ENCODE peak calls at places on chromosomes 11 and 22, in eight cellular contexts. W, F, S, H, P, N, T and Z are unnamed samples.

GRCh38 chr11:111739299-111739698 is 26.9 kb downstream of the PPP2R1B start:
- DNase-seq in N (no peak), F (no peak), T (no peak), S (no peak), W (no peak), H (no peak), P (no peak), Z (no peak)

GRCh38 chr11:25065711-25066110 is 568.9 kb downstream of the LUZP2 start:
- DNase-seq in F (no peak), T (no peak), P (no peak), H (no peak), S (no peak), N (no peak), W (no peak), Z (no peak)

GRCh38 chr22:27372969-27373670 is 428.4 kb downstream of the MN1 start:
- DNase-seq in P (no peak), F (peak), S (no peak), H (no peak), N (peak), W (no peak), T (no peak), Z (peak)

GRCh38 chr11:4433852-4434251 is 15.2 kb upstream of the OR52K2 start:
- DNase-seq in F (no peak), P (no peak), T (no peak), H (no peak), W (no peak), S (no peak), N (no peak), Z (no peak)

GRCh38 chr22:17056807-17057206 is 28.0 kb upstream of the IL17RA start:
- DNase-seq in W (no peak), H (no peak), S (no peak), N (no peak), F (no peak), T (no peak), P (no peak), Z (no peak)

GRCh38 chr11:41282436-41282835 is 177.0 kb downstream of the LRRC4C start:
- DNase-seq in S (no peak), F (no peak), W (no peak), T (no peak), N (no peak), P (no peak), H (no peak), Z (no peak)

GRCh38 chr11:15665368-15665871 is 550.7 kb downstream of the INSC start:
- DNase-seq in N (no peak), W (no peak), T (no peak), H (no peak), F (no peak), P (no peak), S (no peak), Z (peak)

GRCh38 chr11:45927332-45927683 is 4.9 kb downstream of the LARGE2 start:
- DNase-seq in N (no peak), F (no peak), S (peak), H (no peak), W (no peak), T (no peak), P (no peak), Z (peak)

GRCh38 chr11:6040874-6041273 is 10.3 kb upstream of the OR56A1 start:
- DNase-seq in N (no peak), F (no peak), T (no peak), W (no peak), H (no peak), P (no peak), S (no peak), Z (no peak)

GRCh38 chr11:78359921-78360320 is 57.7 kb downstream of the GAB2 start:
- DNase-seq in P (no peak), T (no peak), N (no peak), F (no peak), S (no peak), H (no peak), W (no peak), Z (no peak)

GRCh38 chr11:132051704-132052103 is 681.3 kb downstream of the NTM start:
- DNase-seq in P (no peak), H (no peak), N (no peak), S (no peak), T (no peak), F (no peak), W (no peak), Z (no peak)

GRCh38 chr11:118998822-118999221 is 884 bp downstream of the CENATAC start:
- DNase-seq in N (no peak), F (no peak), P (no peak), T (no peak), H (peak), S (no peak), W (no peak), Z (no peak)

GRCh38 chr22:38850941-38851849 is 7.4 kb upstream of the NPTXR start:
- DNase-seq in T (no peak), W (no peak), N (no peak), P (no peak), S (no peak), F (no peak), H (peak), Z (no peak)

GRCh38 chr11:108364159-108364558 is 103.2 kb downstream of the C11orf65 start:
- DNase-seq in F (no peak), P (no peak), T (no peak), H (no peak), N (no peak), W (no peak), S (no peak), Z (no peak)

GRCh38 chr22:29617922-29618629 is 14.6 kb downstream of the NF2 start:
- DNase-seq in F (no peak), T (no peak), N (peak), H (peak), S (no peak), P (no peak), W (no peak), Z (no peak)

GRCh38 chr11:56740107-56740506 is 8.4 kb downstream of the OR9G4 start:
- DNase-seq in F (no peak), S (no peak), P (no peak), N (no peak), W (no peak), T (no peak), H (no peak), Z (no peak)

GRCh38 chr11:13954591-13954990 is 7.9 kb upstream of the SPON1 start:
- DNase-seq in F (no peak), T (no peak), P (no peak), H (no peak), S (no peak), W (no peak), N (no peak), Z (no peak)

GRCh38 chr22:24514241-24515024 is 19.3 kb downstream of the UPB1 start:
- DNase-seq in F (peak), H (no peak), P (no peak), W (no peak), T (no peak), N (peak), S (no peak), Z (peak)

GRCh38 chr22:36340621-36341020 is 47.1 kb downstream of the MYH9 start:
- DNase-seq in W (no peak), P (no peak), T (no peak), N (no peak), H (no peak), F (no peak), S (no peak), Z (no peak)

GRCh38 chr11:85133636-85134035 is 493.5 kb downstream of the DLG2 start:
- DNase-seq in S (no peak), F (no peak), P (no peak), H (no peak), T (no peak), N (no peak), W (no peak), Z (no peak)